ENCODE peak calls at places on chromosomes 3 and 15, in ten cellular contexts. One of them, this sample, is unnamed.

GRCh38 chr3:141680620-141681389 is 57.3 kb upstream of the RNF7 start:
- DNase-seq in GM23248: peak; percentile 67
- DNase-seq in IMR-90: peak; percentile 68
- DNase-seq in fibroblast of lung: peak; percentile 74
- DNase-seq in HepG2: no peak
- DNase-seq in neural progenitor cell: no peak
- DNase-seq in OCI-LY7: no peak
- DNase-seq in K562: peak; percentile 30
- DNase-seq in GM12878: no peak
- DNase-seq in neuronal stem cell: no peak
- DNase-seq in this sample: peak; percentile 53

GRCh38 chr3:138657508-138657907 is 48.9 kb downstream of the FAIM start:
- DNase-seq in IMR-90: no peak
- DNase-seq in OCI-LY7: no peak
- DNase-seq in GM12878: no peak
- DNase-seq in HepG2: no peak
- DNase-seq in K562: no peak
- DNase-seq in GM23248: no peak
- DNase-seq in neural progenitor cell: no peak
- DNase-seq in fibroblast of lung: no peak
- DNase-seq in neuronal stem cell: no peak
- DNase-seq in this sample: no peak

GRCh38 chr15:101167791-101168462 is 83.9 kb downstream of the CHSY1 start:
- DNase-seq in OCI-LY7: no peak
- DNase-seq in neuronal stem cell: no peak
- DNase-seq in GM12878: no peak
- DNase-seq in GM23248: peak; percentile 71
- DNase-seq in K562: peak; percentile 94
- DNase-seq in IMR-90: peak; percentile 97
- DNase-seq in HepG2: peak; percentile 57
- DNase-seq in fibroblast of lung: peak; percentile 99
- DNase-seq in neural progenitor cell: no peak
- DNase-seq in this sample: peak; percentile 91

GRCh38 chr15:47360296-47360695 is 357.0 kb upstream of the SEMA6D start:
- DNase-seq in OCI-LY7: no peak
- DNase-seq in neuronal stem cell: no peak
- DNase-seq in HepG2: no peak
- DNase-seq in GM12878: no peak
- DNase-seq in K562: no peak
- DNase-seq in neural progenitor cell: no peak
- DNase-seq in GM23248: no peak
- DNase-seq in IMR-90: peak; percentile 21
- DNase-seq in fibroblast of lung: peak; percentile 8
- DNase-seq in this sample: no peak

GRCh38 chr3:51024765-51025681 is 350.3 kb downstream of the DOCK3 start:
- DNase-seq in K562: no peak
- DNase-seq in OCI-LY7: no peak
- DNase-seq in GM23248: no peak
- DNase-seq in GM12878: no peak
- DNase-seq in HepG2: no peak
- DNase-seq in neural progenitor cell: no peak
- DNase-seq in fibroblast of lung: no peak
- DNase-seq in neuronal stem cell: no peak
- DNase-seq in IMR-90: no peak
- DNase-seq in this sample: peak; percentile 55

GRCh38 chr3:66567066-66567465 is 66.2 kb upstream of the LRIG1 start:
- DNase-seq in neuronal stem cell: no peak
- DNase-seq in K562: no peak
- DNase-seq in IMR-90: peak; percentile 93
- DNase-seq in OCI-LY7: no peak
- DNase-seq in neural progenitor cell: no peak
- DNase-seq in HepG2: no peak
- DNase-seq in fibroblast of lung: peak; percentile 94
- DNase-seq in GM23248: no peak
- DNase-seq in GM12878: no peak
- DNase-seq in this sample: no peak

GRCh38 chr15:45199136-45199810 is 11.5 kb upstream of the SHF start:
- DNase-seq in GM12878: peak; percentile 34
- DNase-seq in fibroblast of lung: peak; percentile 17
- DNase-seq in IMR-90: no peak
- DNase-seq in OCI-LY7: peak; percentile 64
- DNase-seq in GM23248: peak; percentile 47
- DNase-seq in K562: no peak
- DNase-seq in neural progenitor cell: peak; percentile 57
- DNase-seq in HepG2: peak; percentile 15
- DNase-seq in neuronal stem cell: peak; percentile 48
- DNase-seq in this sample: peak; percentile 37

GRCh38 chr3:25442486-25442885 is 14.4 kb downstream of the RARB start:
- DNase-seq in neural progenitor cell: no peak
- DNase-seq in fibroblast of lung: no peak
- DNase-seq in neuronal stem cell: no peak
- DNase-seq in HepG2: no peak
- DNase-seq in OCI-LY7: no peak
- DNase-seq in IMR-90: no peak
- DNase-seq in K562: no peak
- DNase-seq in GM23248: no peak
- DNase-seq in GM12878: no peak
- DNase-seq in this sample: no peak

GRCh38 chr3:162295323-162295983 is 798.8 kb downstream of the OTOL1 start:
- DNase-seq in GM23248: peak; percentile 92
- DNase-seq in IMR-90: peak; percentile 97
- DNase-seq in OCI-LY7: no peak
- DNase-seq in neural progenitor cell: no peak
- DNase-seq in fibroblast of lung: peak; percentile 98
- DNase-seq in K562: no peak
- DNase-seq in neuronal stem cell: no peak
- DNase-seq in GM12878: no peak
- DNase-seq in HepG2: no peak
- DNase-seq in this sample: no peak

GRCh38 chr3:160757624-160758106 is 1.6 kb downstream of the PPM1L start:
- DNase-seq in fibroblast of lung: no peak
- DNase-seq in neuronal stem cell: peak; percentile 3
- DNase-seq in OCI-LY7: peak; percentile 51
- DNase-seq in IMR-90: no peak
- DNase-seq in neural progenitor cell: peak; percentile 53
- DNase-seq in K562: no peak
- DNase-seq in GM12878: no peak
- DNase-seq in HepG2: no peak
- DNase-seq in GM23248: no peak
- DNase-seq in this sample: peak; percentile 34
- H3K4me2 ChIP-seq in fibroblast of lung: no peak overlapping the region
- H3K4me2 ChIP-seq in neuronal stem cell: peak overlapping the region; percentile 91
- H3K4me2 ChIP-seq in OCI-LY7: peak overlapping the region; percentile 97
- H3K4me2 ChIP-seq in IMR-90: no peak overlapping the region
- H3K4me2 ChIP-seq in neural progenitor cell: peak overlapping the region; percentile 93
- H3K4me2 ChIP-seq in K562: no peak overlapping the region
- H3K4me2 ChIP-seq in GM12878: no peak overlapping the region
- H3K4me2 ChIP-seq in HepG2: peak overlapping the region; percentile 80
- H3K4me2 ChIP-seq in GM23248: no peak overlapping the region
- H3K4me2 ChIP-seq in this sample: peak overlapping the region; percentile 95

DNA sequence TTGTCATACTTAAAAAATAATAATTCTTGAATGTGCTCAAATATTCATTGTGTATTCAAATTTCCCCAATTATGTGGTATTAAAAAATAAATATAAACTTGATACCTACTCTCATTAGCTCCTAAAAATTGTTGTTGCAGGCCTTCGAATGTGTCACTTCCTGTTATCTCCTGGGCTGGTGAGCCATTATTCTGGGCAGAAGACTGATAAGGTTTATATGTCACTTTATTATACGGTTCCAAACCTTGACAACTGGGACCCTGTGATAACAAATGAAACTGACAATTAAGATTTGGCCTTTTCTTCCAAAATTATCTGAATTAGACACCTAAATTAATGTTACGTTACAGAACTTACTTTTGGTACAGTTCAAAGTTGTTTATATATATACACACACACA is 15.0 kb downstream of the CEP152 start:
- DNase-seq in K562: peak; percentile 26
- DNase-seq in fibroblast of lung: no peak
- DNase-seq in IMR-90: no peak
- DNase-seq in OCI-LY7: no peak
- DNase-seq in neural progenitor cell: no peak
- DNase-seq in HepG2: no peak
- DNase-seq in GM23248: no peak
- DNase-seq in GM12878: no peak
- DNase-seq in neuronal stem cell: no peak
- DNase-seq in this sample: no peak
- H3K36me3 ChIP-seq in K562: peaks cover 65% of the 10 kb centered on the region
- H3K36me3 ChIP-seq in fibroblast of lung: no peaks in the 10 kb centered on the region
- H3K36me3 ChIP-seq in IMR-90: peaks cover 2% of the 10 kb centered on the region
- H3K36me3 ChIP-seq in OCI-LY7: peaks cover 86% of the 10 kb centered on the region
- H3K36me3 ChIP-seq in neural progenitor cell: peaks cover 14% of the 10 kb centered on the region
- H3K36me3 ChIP-seq in HepG2: peaks cover 17% of the 10 kb centered on the region
- H3K36me3 ChIP-seq in GM23248: no peaks in the 10 kb centered on the region
- H3K36me3 ChIP-seq in GM12878: peaks cover 22% of the 10 kb centered on the region
- H3K36me3 ChIP-seq in neuronal stem cell: peaks cover 64% of the 10 kb centered on the region
- H3K36me3 ChIP-seq in this sample: peaks cover 54% of the 10 kb centered on the region

GRCh38 chr3:37367436-37367835 is 193.1 kb upstream of the LRRFIP2 start:
- DNase-seq in neuronal stem cell: no peak
- DNase-seq in GM12878: no peak
- DNase-seq in IMR-90: no peak
- DNase-seq in fibroblast of lung: no peak
- DNase-seq in HepG2: peak; percentile 52
- DNase-seq in K562: no peak
- DNase-seq in neural progenitor cell: no peak
- DNase-seq in GM23248: no peak
- DNase-seq in OCI-LY7: no peak
- DNase-seq in this sample: no peak
- H3K4me2 ChIP-seq in neuronal stem cell: no peak overlapping the region
- H3K4me2 ChIP-seq in GM12878: no peak overlapping the region
- H3K4me2 ChIP-seq in IMR-90: no peak overlapping the region
- H3K4me2 ChIP-seq in fibroblast of lung: no peak overlapping the region
- H3K4me2 ChIP-seq in HepG2: no peak overlapping the region
- H3K4me2 ChIP-seq in K562: no peak overlapping the region
- H3K4me2 ChIP-seq in neural progenitor cell: no peak overlapping the region
- H3K4me2 ChIP-seq in GM23248: no peak overlapping the region
- H3K4me2 ChIP-seq in OCI-LY7: no peak overlapping the region
- H3K4me2 ChIP-seq in this sample: no peak overlapping the region

GRCh38 chr15:72760590-72761260 is 22.8 kb downstream of the ADPGK start:
- DNase-seq in IMR-90: no peak
- DNase-seq in HepG2: no peak
- DNase-seq in K562: no peak
- DNase-seq in GM23248: no peak
- DNase-seq in fibroblast of lung: no peak
- DNase-seq in OCI-LY7: no peak
- DNase-seq in neural progenitor cell: no peak
- DNase-seq in neuronal stem cell: no peak
- DNase-seq in GM12878: no peak
- DNase-seq in this sample: no peak

GRCh38 chr15:72766025-72766424 is 17.5 kb downstream of the ADPGK start:
- DNase-seq in IMR-90: no peak
- DNase-seq in GM12878: no peak
- DNase-seq in GM23248: no peak
- DNase-seq in neural progenitor cell: no peak
- DNase-seq in K562: no peak
- DNase-seq in fibroblast of lung: no peak
- DNase-seq in OCI-LY7: no peak
- DNase-seq in HepG2: no peak
- DNase-seq in neuronal stem cell: no peak
- DNase-seq in this sample: no peak

GRCh38 chr15:72766780-72767179 is 16.8 kb downstream of the ADPGK start:
- DNase-seq in neuronal stem cell: no peak
- DNase-seq in OCI-LY7: no peak
- DNase-seq in K562: no peak
- DNase-seq in GM12878: no peak
- DNase-seq in fibroblast of lung: no peak
- DNase-seq in HepG2: no peak
- DNase-seq in neural progenitor cell: no peak
- DNase-seq in GM23248: no peak
- DNase-seq in IMR-90: no peak
- DNase-seq in this sample: no peak

DNA sequence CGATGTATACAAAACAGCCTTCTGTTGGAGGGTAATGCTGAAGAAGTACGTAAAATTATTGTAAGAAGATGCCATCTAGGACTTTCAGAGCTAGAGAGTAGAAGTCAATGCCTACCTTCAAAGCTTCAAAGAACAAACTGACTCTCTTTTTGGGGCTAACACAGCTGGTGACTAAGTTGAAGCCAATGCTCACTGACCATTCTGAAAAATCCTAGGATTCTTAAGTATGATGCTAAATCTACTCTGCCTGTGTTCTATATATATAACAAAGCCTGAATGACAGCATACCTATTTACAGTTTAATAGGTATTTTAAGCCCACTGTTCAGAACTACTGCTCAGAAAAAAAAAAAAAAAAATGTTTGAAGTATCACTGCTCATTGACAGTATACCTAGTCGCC is 18.9 kb downstream of the ADPGK start:
- DNase-seq in GM23248: peak; percentile 9
- DNase-seq in OCI-LY7: no peak
- DNase-seq in neuronal stem cell: no peak
- DNase-seq in neural progenitor cell: no peak
- DNase-seq in GM12878: no peak
- DNase-seq in fibroblast of lung: peak; percentile 34
- DNase-seq in K562: no peak
- DNase-seq in IMR-90: peak; percentile 15
- DNase-seq in HepG2: no peak
- DNase-seq in this sample: no peak
- H3K36me3 ChIP-seq in GM23248: peaks cover 45% of the 10 kb centered on the region
- H3K36me3 ChIP-seq in OCI-LY7: peaks cover 95% of the 10 kb centered on the region
- H3K36me3 ChIP-seq in neuronal stem cell: peaks cover 76% of the 10 kb centered on the region
- H3K36me3 ChIP-seq in neural progenitor cell: peaks cover 20% of the 10 kb centered on the region
- H3K36me3 ChIP-seq in GM12878: peaks cover 47% of the 10 kb centered on the region
- H3K36me3 ChIP-seq in fibroblast of lung: no peaks in the 10 kb centered on the region
- H3K36me3 ChIP-seq in K562: peaks cover 83% of the 10 kb centered on the region
- H3K36me3 ChIP-seq in IMR-90: peaks cover 24% of the 10 kb centered on the region
- H3K36me3 ChIP-seq in HepG2: peaks cover 59% of the 10 kb centered on the region
- H3K36me3 ChIP-seq in this sample: peaks cover 76% of the 10 kb centered on the region